ENCODE peak calls at places on chromosomes 4 and X, in seven cellular contexts. I is hypothalamus; M is germinal center; Z is T-helper 9 cell; D is stimulated activated CD4-positive, alpha-beta T cell treated with anti-CD3 and anti-CD28 coated beads, Interleukin-4, amount 100 ng/mL, for 48 hours; Q is fibroblast of lung; Y is tibial nerve. A is an unnamed sample.

GRCh38 chr4:125796138-125796537 is 481.4 kb downstream of the FAT4 start:
- DNase-seq in M (no peak), I (no peak), D (no peak), Q (peak; percentile 24), Y (no peak), Z (no peak), A (no peak)

GRCh38 chr4:52187603-52188002 is 136.5 kb downstream of the SPATA18 start:
- DNase-seq in I (no peak), Q (no peak), M (no peak), D (no peak), Z (no peak), Y (no peak), A (no peak)

GRCh38 chr4:87392183-87392582 is 1.2 kb upstream of the HSD17B11 start:
- DNase-seq in Y (no peak), D (no peak), Z (no peak), Q (no peak), I (no peak), M (no peak), A (no peak)

GRCh38 chr4:26525136-26525535 is 34.9 kb upstream of the CCKAR start:
- DNase-seq in I (no peak), M (no peak), Q (peak; percentile 31), D (no peak), Z (no peak), Y (no peak), A (no peak)

GRCh38 chr4:108113229-108113628 is 55.5 kb downstream of the LEF1 start:
- DNase-seq in Q (no peak), Y (no peak), D (no peak), M (no peak), Z (peak; percentile 14), I (no peak), A (peak; percentile 44)

GRCh38 chr4:80361329-80361900 is 25.9 kb downstream of the CFAP299 start:
- DNase-seq in Y (no peak), Q (peak; percentile 53), D (no peak), Z (no peak), I (no peak), M (peak; percentile 43), A (no peak)

GRCh38 chrX:109709129-109709631 is 23.9 kb downstream of the ACSL4 start:
- DNase-seq in Q (peak; percentile 66), D (no peak), I (no peak), M (no peak), Z (no peak), Y (no peak), A (no peak)

GRCh38 chr4:185573651-185574199 is 38.4 kb upstream of the PDLIM3 start:
- DNase-seq in D (no peak), M (no peak), Q (peak; percentile 66), I (no peak), Z (no peak), Y (no peak), A (no peak)

GRCh38 chr4:80538276-80538926 is 202.9 kb downstream of the CFAP299 start:
- DNase-seq in Y (no peak), Q (peak; percentile 32), Z (no peak), D (no peak), I (no peak), M (no peak), A (no peak)

GRCh38 chrX:77564824-77565223 is 117.6 kb downstream of the FGF16 start:
- DNase-seq in Q (peak; percentile 18), Z (no peak), D (no peak), I (no peak), M (no peak), Y (no peak), A (no peak)

GRCh38 chrX:48579259-48579658 is 5.0 kb downstream of the RBM3 start:
- DNase-seq in Y (no peak), D (no peak), M (no peak), Z (no peak), I (no peak), Q (no peak), A (no peak)

GRCh38 chrX:25941087-25941486 is 197.1 kb upstream of the MAGEB18 start:
- DNase-seq in Z (no peak), D (no peak), Y (no peak), I (no peak), Q (peak; percentile 3), M (no peak), A (no peak)

GRCh38 chrX:131895002-131895401 is 128.1 kb upstream of the STK26 start:
- DNase-seq in Y (no peak), M (no peak), I (no peak), Q (peak; percentile 19), D (no peak), Z (no peak), A (no peak)

GRCh38 chr4:2874861-2875260 is 31.2 kb downstream of the ADD1 start:
- DNase-seq in Q (no peak), Y (no peak), D (no peak), I (no peak), Z (no peak), M (no peak), A (no peak)

GRCh38 chr4:138916763-138917162 is 98.8 kb upstream of the NOCT start:
- DNase-seq in Y (no peak), I (no peak), Q (no peak), Z (no peak), D (no peak), M (no peak), A (no peak)

GRCh38 chr4:97627785-97628184 is 515.5 kb downstream of the STPG2 start:
- DNase-seq in I (no peak), Z (no peak), M (no peak), D (no peak), Y (no peak), Q (no peak), A (no peak)

GRCh38 chr4:78612398-78613005 is 60.9 kb downstream of the ANXA3 start:
- DNase-seq in M (peak; percentile 50), I (no peak), Q (peak; percentile 78), Z (no peak), Y (no peak), D (no peak), A (no peak)

GRCh38 chrX:13851996-13852695 is 35.3 kb upstream of the GPM6B start:
- DNase-seq in Q (no peak), Y (no peak), D (no peak), M (peak; percentile 12), Z (no peak), I (no peak), A (no peak)

A was measured in effector CD4-positive, alpha-beta T cell.